ENCODE peak calls at places on chromosome 1, in five cellular contexts. C is dorsolateral prefrontal cortex, B is tibial artery, N is PC-3, H is IMR-90. R is an unnamed sample.

GRCh38 chr1:228228601-228229074 is 20.8 kb downstream of the OBSCN start:
- DNase-seq in N (peak), H (peak), B (no peak), C (no peak), R (no peak)

GRCh38 chr1:19435181-19435580 is 50.2 kb downstream of the CAPZB start:
- DNase-seq in C (no peak), H (peak), N (no peak), B (no peak), R (no peak)

GRCh38 chr1:40267767-40268187 is 9.7 kb downstream of the ZMPSTE24 start:
- DNase-seq in N (peak), H (peak), C (no peak), B (no peak), R (no peak)

GRCh38 chr1:6245869-6246496 is 2.0 kb downstream of the HES3 start:
- DNase-seq in N (peak), H (no peak), B (no peak), C (no peak), R (no peak)

GRCh38 chr1:26345718-26346117 is 8.2 kb downstream of the CRYBG2 start:
- DNase-seq in B (no peak), H (no peak), N (no peak), C (no peak), R (no peak)

GRCh38 chr1:228018125-228018398 is 11.3 kb downstream of the WNT3A start:
- DNase-seq in H (no peak), B (peak), C (peak), N (no peak), R (no peak)

GRCh38 chr1:94776474-94776873 is 43.7 kb upstream of the SLC44A3 start:
- DNase-seq in B (no peak), H (no peak), C (no peak), N (no peak), R (no peak)

GRCh38 chr1:227762231-227762911 is 27.1 kb downstream of the SNAP47 start:
- DNase-seq in C (peak), B (peak), H (peak), N (peak), R (peak)

GRCh38 chr1:14571810-14572767 is 26.4 kb upstream of the KAZN start:
- DNase-seq in N (peak), H (no peak), C (no peak), B (no peak), R (no peak)

GRCh38 chr1:219466766-219467165 is 146.1 kb downstream of the ZC3H11B start:
- DNase-seq in N (no peak), C (no peak), B (no peak), H (no peak), R (no peak)

GRCh38 chr1:117631361-117631760 is 25.5 kb downstream of the TENT5C start:
- DNase-seq in N (peak), H (no peak), B (no peak), C (no peak), R (no peak)

GRCh38 chr1:53073899-53074311 is 11.9 kb downstream of the PODN start:
- DNase-seq in B (peak), C (peak), N (no peak), H (no peak), R (peak)

GRCh38 chr1:53075761-53076163 is 13.7 kb downstream of the PODN start:
- DNase-seq in N (no peak), C (no peak), B (peak), H (no peak), R (no peak)

GRCh38 chr1:34850382-34850781 is 9.2 kb downstream of the SMIM12 start:
- DNase-seq in C (no peak), B (no peak), H (no peak), N (no peak), R (no peak)

GRCh38 chr1:46724991-46725735 is 6.2 kb upstream of the EFCAB14 start:
- DNase-seq in H (peak), N (peak), B (peak), C (peak), R (no peak)

GRCh38 chr1:81967957-81968356 is 167.2 kb downstream of the ADGRL2 start:
- DNase-seq in N (no peak), H (no peak), B (no peak), C (no peak), R (no peak)

GRCh38 chr1:88462481-88463261 is 221.4 kb upstream of the PKN2 start:
- DNase-seq in N (peak), H (peak), C (peak), B (no peak), R (no peak)

GRCh38 chr1:19398309-19398760 is 86.2 kb downstream of the SLC66A1 start:
- DNase-seq in C (no peak), H (peak), N (peak), B (peak), R (no peak)

GRCh38 chr1:206658264-206658980 is 23.1 kb downstream of the DYRK3 start:
- DNase-seq in C (no peak), H (no peak), B (no peak), N (no peak), R (no peak)

GRCh38 chr1:21816602-21817302 is 4.7 kb downstream of the LDLRAD2 start:
- DNase-seq in H (peak), N (peak), C (no peak), B (no peak), R (no peak)

GRCh38 chr1:9735800-9736199 is 84.3 kb downstream of the PIK3CD start:
- DNase-seq in H (no peak), N (no peak), B (no peak), C (no peak), R (no peak)

GRCh38 chr1:81305997-81306452 is 494.7 kb upstream of the ADGRL2 start:
- DNase-seq in N (peak), C (no peak), B (no peak), H (peak), R (no peak)

GRCh38 chr1:17696417-17697301 is 58.5 kb upstream of the ACTL8 start:
- DNase-seq in B (no peak), C (peak), H (peak), N (peak), R (no peak)

GRCh38 chr1:19738106-19738505 is 61.6 kb downstream of the TMCO4 start:
- DNase-seq in B (peak), C (no peak), N (peak), H (no peak), R (no peak)

GRCh38 chr1:12414444-12415238 is 184.8 kb downstream of the VPS13D start:
- DNase-seq in N (no peak), H (no peak), C (no peak), B (no peak), R (no peak)

GRCh38 chr1:12415239-12415543 is 185.4 kb downstream of the VPS13D start:
- DNase-seq in C (no peak), N (peak), H (peak), B (no peak), R (no peak)

GRCh38 chr1:12417389-12417788 is 187.6 kb downstream of the VPS13D start:
- DNase-seq in B (no peak), N (no peak), H (no peak), C (no peak), R (no peak)

GRCh38 chr1:12413664-12414410 is 184.0 kb downstream of the VPS13D start:
- DNase-seq in N (peak), H (no peak), C (no peak), B (no peak), R (no peak)

DNA sequence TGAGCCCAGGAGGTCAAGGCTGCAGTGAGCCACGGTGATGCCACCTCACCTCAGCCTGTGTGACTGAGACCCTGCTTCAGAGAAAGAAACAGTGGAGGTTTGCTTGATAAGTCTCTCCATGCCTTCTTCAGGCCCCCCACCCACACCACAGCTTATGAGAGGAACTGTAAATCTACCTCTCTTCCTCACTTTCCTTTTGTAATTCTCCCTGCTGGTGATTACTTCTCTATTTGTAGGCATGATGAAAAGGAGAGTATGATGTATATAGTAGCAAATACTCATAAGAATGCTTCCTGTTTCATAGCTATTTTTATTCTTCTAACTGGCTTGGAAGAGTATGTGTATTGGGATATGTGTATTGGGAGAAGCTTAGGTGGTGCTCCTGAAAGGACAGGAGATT is 186.3 kb downstream of the VPS13D start:
- DNase-seq in H (no peak), C (no peak), B (no peak), N (no peak), R (no peak)
- TF ChIP-seq CTCF in H (no peak), C (no peak), B (no peak), N (no peak), R (no peak)

DNA sequence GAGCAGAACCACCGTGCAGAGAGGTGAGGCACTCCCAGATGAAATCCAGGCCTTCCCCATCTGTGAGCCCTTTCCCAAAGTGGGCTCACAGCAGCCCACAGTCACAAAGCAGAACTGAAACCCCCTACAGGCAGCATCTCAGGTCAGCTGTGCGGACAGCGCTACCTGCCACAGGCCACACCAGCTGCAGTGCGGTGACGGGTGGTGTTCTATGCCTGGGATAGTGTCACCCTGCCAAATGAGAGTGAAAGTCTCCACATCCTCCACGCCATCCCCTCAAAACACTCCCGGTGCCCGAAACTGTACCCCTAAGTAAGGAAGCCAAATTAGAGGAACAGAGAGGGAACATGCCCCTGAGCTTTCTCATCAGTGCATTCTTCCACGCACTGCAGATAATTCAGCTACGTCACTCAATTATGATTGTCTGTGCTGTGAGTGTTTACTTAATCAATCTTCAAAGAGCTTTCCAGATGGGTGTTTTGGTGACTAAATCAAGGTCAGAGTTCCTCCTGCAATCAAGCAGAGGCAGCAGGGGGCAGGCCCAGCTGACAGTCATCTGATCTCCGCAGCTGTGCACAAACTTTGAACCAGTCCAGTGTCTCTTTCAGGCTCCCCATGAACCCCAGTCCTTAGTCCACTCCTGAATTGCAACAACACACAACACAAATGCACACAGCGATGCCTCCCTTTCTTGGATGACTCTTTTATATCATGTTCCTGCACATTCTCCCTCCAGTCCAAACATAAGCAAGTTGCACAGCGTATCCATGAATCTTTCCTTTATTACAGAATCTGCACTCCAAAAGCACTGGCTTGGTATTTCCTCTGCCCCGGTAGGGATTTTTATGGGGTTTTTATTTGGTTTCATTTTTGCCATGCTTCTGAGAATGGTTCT is 150.0 kb downstream of the TOMM20 start:
- DNase-seq in C (peak), N (peak), B (peak), H (peak), R (no peak)
- TF ChIP-seq CTCF in C (no peak), N (no peak), B (no peak), H (peak), R (no peak)

DNA sequence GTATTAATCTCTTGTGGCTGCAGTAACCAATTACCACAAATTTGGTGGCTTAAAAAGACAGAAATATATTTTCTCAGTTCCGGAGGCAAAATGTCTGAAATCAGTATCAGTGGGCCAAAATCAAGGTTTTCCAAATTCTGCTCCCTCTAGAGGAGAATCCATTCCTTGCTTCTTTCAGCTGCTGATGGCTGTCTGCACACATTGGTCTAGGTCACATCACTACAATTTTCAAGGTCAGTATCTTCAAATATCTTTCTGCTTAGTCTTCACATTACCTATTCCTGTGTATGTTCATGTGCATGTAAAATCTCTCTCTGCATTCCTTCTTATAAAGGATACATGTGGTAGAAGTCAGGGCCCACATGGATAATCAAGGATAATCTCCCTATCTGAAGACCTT is 999.4 kb downstream of the KCNT2 start:
- DNase-seq in N (peak), B (no peak), H (no peak), C (no peak), R (no peak)
- TF ChIP-seq CTCF in N (peak), B (no peak), H (peak), C (no peak), R (no peak)

DNA sequence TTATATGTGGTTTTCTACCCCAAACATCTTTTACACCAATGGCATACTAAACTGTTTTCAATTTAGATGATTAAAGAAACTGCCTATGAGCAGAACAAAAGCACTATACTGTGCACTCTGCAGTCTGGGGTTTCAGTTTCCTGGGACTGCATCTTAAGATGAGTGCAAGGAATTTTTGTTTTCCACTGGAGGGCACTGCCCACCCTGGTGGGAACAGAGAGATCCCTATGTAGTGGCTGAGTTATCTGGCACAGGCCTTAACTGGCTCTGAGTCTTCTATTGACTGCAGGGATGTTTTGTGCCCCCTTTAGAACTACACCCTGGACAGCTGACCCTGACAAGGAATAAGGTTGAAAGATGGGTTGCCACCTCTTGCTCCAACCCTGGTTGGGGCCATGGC is 12.0 kb downstream of the PROK1 start:
- DNase-seq in N (peak), B (no peak), H (peak), C (no peak), R (no peak)
- TF ChIP-seq CTCF in N (peak), B (no peak), H (peak), C (no peak), R (no peak)

GRCh38 chr1:224521904-224522734 is 87.5 kb upstream of the WDR26 start:
- DNase-seq in N (no peak), B (no peak), C (no peak), H (no peak), R (no peak)
- TF ChIP-seq CTCF in N (no peak), B (no peak), C (no peak), H (no peak), R (no peak)

GRCh38 chr1:225908013-225908640 is 15.9 kb downstream of the PYCR2 start:
- DNase-seq in N (no peak), B (no peak), C (no peak), H (no peak), R (no peak)

GRCh38 chr1:225909477-225909876 is 14.6 kb downstream of the PYCR2 start:
- DNase-seq in N (no peak), B (no peak), H (no peak), C (no peak), R (no peak)

GRCh38 chr1:225908773-225909172 is 15.3 kb downstream of the PYCR2 start:
- DNase-seq in N (no peak), H (no peak), C (no peak), B (no peak), R (no peak)

GRCh38 chr1:225914391-225914790 is 9.7 kb downstream of the PYCR2 start:
- DNase-seq in B (no peak), C (no peak), N (no peak), H (no peak), R (no peak)

GRCh38 chr1:225911207-225912130 is 12.6 kb downstream of the PYCR2 start:
- DNase-seq in B (peak), N (no peak), C (peak), H (peak), R (no peak)
- TF ChIP-seq CTCF in B (peak), N (no peak), C (peak), H (peak), R (peak)

DNA sequence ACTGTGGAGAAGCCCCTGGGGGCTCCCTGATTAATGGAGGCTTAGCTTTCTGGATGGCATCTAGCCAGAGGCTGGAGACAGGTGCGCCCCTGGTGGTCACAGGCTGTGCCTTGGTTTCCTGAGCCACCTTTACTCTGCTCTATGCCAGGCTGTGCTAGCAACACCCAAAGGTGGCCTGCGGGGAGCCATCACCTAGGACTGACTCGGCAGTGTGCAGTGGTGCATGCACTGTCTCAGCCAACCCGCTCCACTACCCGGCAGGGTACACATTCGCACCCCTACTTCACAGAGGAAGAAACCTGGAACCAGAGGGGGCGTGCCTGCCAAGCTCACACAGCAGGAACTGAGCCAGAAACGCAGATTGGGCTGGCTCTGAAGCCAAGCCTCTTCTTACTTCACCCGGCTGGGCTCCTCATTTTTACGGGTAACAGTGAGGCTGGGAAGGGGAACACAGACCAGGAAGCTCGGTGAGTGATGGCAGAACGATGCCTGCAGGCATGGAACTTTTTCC is 24.8 kb downstream of the PCSK9 start:
- DNase-seq in C (no peak), H (no peak), N (no peak), B (no peak), R (no peak)
- TF ChIP-seq CTCF in C (no peak), H (no peak), N (peak), B (no peak), R (no peak)

GRCh38 chr1:44221793-44222192 is 8.5 kb downstream of the DMAP1 start:
- DNase-seq in B (no peak), H (no peak), N (no peak), C (no peak), R (no peak)

GRCh38 chr1:44220001-44220751 is 6.9 kb downstream of the DMAP1 start:
- DNase-seq in B (peak), H (peak), C (no peak), N (no peak), R (no peak)

GRCh38 chr1:44219301-44219626 is 6.0 kb downstream of the DMAP1 start:
- DNase-seq in B (no peak), C (no peak), H (no peak), N (no peak), R (no peak)

GRCh38 chr1:44222397-44223334 is 9.4 kb downstream of the DMAP1 start:
- DNase-seq in B (no peak), N (no peak), C (no peak), H (no peak), R (no peak)

GRCh38 chr1:44220755-44221154 is 7.5 kb downstream of the DMAP1 start:
- DNase-seq in C (no peak), N (no peak), B (no peak), H (no peak), R (no peak)
- TF ChIP-seq CTCF in C (no peak), N (no peak), B (no peak), H (no peak), R (no peak)

DNA sequence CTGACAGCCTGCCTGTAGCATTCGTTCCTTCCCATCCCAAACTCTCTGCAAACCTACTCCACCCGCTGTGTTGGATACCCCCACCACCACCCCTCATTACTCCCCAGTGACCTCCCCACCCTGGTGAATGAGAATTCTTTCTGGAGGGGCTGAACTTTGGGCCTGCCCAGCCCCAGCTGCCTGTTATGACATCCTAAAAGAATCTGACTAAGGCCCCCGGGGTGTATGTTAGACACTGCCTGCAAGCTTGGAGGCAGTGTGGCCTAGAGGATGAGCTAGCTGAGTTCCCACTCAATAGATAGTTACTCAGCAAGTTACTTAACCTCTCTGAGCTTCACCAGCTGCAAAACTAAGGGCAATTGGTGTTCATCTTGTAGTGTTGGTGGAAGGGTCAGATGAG is 110.2 kb upstream of the FGGY start:
- DNase-seq in H (peak), B (peak), C (no peak), N (no peak), R (no peak)
- TF ChIP-seq CTCF in H (no peak), B (no peak), C (no peak), N (no peak), R (no peak)